ENCODE peak calls at places on chromosomes 2 and 18, in eight cellular contexts. V is PC-3; B is pancreas; L is heart left ventricle; A is CD8-positive, alpha-beta memory T cell; Z is CD8-positive, alpha-beta T cell; T is left ventricle myocardium inferior; F is A549. J is an unnamed sample.

GRCh38 chr2:197207608-197208007 is 103.0 kb downstream of the ANKRD44 start:
- DNase-seq in A (no peak), Z (no peak), T (no peak), L (no peak), V (no peak), F (no peak), B (no peak), J (no peak)

GRCh38 chr2:124692707-124693106 is 667.6 kb downstream of the CNTNAP5 start:
- DNase-seq in T (peak), Z (no peak), B (no peak), F (no peak), V (no peak), L (no peak), A (no peak), J (no peak)

GRCh38 chr2:181839811-181840210 is 51.7 kb upstream of the ITPRID2 start:
- DNase-seq in L (no peak), T (no peak), Z (no peak), V (no peak), B (peak), F (no peak), A (no peak), J (no peak)

GRCh38 chr18:10488022-10488421 is 33.6 kb downstream of the APCDD1 start:
- DNase-seq in T (no peak), Z (no peak), V (no peak), A (no peak), F (no peak), L (no peak), B (no peak), J (no peak)

GRCh38 chr2:38603402-38604265 is 906 bp upstream of the HNRNPLL start:
- DNase-seq in T (peak), A (peak), Z (peak), L (peak), F (peak), B (peak), V (peak), J (peak)

GRCh38 chr2:217273158-217273557 is 413.3 kb upstream of the TNP1 start:
- DNase-seq in B (no peak), Z (no peak), L (no peak), A (no peak), T (no peak), V (no peak), F (no peak), J (no peak)

GRCh38 chr2:183001948-183002347 is 36.3 kb downstream of the NCKAP1 start:
- DNase-seq in L (no peak), V (no peak), Z (no peak), F (no peak), A (no peak), B (no peak), T (no peak), J (no peak)

GRCh38 chr2:72932045-72932444 is 14.7 kb downstream of the EMX1 start:
- DNase-seq in L (no peak), Z (no peak), V (peak), F (no peak), T (no peak), A (no peak), B (no peak), J (no peak)

GRCh38 chr2:124025896-124026295 is 809 bp downstream of the CNTNAP5 start:
- DNase-seq in L (no peak), B (no peak), F (no peak), T (no peak), V (no peak), Z (no peak), A (no peak), J (no peak)

GRCh38 chr2:190407662-190408537 is at the start of gene MFSD6:
- DNase-seq in A (peak), T (peak), V (peak), F (peak), B (peak), Z (peak), L (peak), J (peak)

DNA sequence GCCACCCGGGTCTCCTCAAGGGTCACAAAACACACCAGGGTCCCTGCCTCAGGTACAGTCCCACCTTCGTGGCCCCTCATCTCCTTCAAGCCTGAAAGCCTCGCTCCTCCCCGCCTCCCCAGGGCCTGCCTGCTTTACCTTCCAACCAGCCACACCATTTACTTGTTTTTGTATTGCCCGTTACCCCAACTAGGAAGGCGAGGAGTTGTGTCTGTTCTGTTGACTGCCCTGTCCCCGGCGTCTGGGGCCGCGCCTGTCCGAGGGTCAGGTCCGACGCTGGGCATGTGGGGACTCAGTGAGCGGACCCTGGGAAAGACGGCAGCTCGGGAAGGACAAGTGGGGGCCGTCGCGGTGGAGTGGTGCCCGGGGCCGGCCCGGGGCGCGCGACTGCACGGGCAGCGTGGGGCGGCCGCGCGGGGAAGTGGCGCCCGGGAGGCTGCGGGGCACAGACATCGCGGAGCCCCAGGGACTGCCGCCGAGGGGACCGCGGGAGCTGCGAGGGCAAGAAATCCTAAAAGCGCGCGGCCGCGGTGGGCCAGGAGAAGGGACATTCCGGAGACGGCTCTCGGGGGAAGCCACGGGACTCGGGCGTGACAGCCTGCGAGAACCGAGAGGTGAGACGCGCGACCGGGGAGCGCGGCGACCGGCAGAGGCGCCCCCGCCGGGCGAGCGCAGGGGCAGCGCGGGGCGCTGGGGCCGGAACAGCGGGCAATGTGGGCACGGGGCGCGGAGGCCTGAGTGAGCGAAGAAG is 797 bp upstream of the GRHL1 start:
- DNase-seq in F (no peak), A (peak), Z (peak), V (peak), B (no peak), L (peak), T (peak), J (no peak)
- H3K27ac ChIP-seq in F (peak), A (peak), Z (no peak), V (no peak), B (peak), L (peak), T (peak), J (peak)

DNA sequence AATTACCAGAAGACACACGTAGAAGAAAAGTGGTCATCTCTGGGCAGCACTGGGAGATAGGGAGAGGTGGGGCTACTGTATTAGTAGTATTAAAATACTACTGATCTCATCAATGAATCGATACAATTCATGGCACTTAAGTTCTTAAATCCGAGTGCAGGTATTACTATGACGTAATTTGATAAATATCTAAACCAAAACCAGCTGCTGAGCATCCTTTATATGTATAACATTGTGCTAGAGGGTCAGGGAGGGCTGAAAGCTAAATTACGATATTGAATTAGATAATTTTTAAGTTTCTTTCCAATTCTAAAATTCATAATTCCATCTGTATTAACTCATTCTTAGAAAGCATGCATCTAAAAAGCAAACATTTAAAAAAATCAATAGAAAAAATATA is 25.3 kb downstream of the DARS1 start:
- DNase-seq in A (no peak), V (no peak), B (no peak), T (no peak), Z (no peak), L (no peak), F (no peak), J (no peak)
- H3K27ac ChIP-seq in A (no peak), V (no peak), B (no peak), T (peak), Z (no peak), L (peak), F (no peak), J (no peak)

DNA sequence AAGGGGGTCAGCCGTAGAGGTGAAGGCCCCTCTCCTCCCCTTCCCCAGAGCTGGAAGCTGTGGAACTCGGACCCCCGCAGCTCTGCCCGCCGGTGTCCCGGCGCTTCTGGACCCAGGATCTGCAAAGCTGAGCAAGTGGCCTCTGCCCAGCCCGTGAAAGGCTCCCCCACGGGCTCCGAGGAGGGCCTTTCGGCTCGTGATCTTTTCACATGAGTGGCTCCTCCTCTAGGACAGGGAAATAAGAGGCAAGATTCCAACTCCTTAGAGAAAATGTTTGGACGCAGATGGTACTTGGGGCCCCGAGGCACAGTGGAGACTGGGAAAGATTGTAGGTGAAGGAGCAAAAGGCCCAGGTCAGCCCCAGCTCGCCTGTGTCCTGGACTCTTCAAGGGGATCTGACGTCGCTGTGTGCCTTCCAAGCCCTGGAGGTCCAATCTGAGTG is 48.2 kb upstream of the SP3 start:
- DNase-seq in B (no peak), Z (no peak), V (no peak), F (no peak), L (peak), A (no peak), T (peak), J (peak)
- H3K27ac ChIP-seq in B (peak), Z (no peak), V (no peak), F (no peak), L (peak), A (no peak), T (peak), J (peak)

DNA sequence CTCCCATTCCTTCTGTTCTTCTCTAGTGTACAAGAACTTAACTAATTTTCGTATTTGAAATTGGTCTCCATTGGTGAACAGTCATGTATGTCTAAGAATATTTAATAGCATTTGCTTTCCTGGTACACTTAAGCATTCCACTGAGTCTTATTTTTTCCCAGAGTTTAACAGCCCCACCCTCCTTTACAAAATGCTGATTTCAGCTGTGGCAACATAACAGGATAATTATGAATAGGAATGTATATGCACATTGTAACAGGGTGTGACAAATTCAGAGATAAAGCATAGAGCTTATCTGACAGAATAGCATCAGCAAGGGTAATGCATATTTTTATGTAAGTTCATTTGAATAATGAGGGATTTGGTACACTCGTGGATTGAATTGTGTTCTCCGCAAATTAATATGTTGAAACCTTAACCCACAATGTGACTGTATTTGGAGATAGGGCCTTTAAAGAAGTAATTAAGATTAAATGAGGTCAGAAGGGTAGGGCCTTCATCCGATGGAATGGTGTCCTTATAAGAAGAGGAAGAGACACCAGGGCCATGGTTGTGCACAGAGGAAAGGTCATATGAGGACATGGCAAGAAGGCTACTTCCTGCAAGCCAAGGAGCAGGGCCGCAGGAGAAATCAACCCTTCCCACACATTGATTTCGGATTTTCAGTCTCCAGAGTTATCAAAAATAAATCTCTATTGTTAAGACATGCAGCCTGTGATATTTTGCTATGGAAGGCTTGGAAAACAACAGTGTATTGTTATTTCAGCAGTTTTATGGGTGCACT is 439.7 kb upstream of the CDH20 start:
- DNase-seq in B (no peak), Z (no peak), L (no peak), T (no peak), A (no peak), F (no peak), V (no peak), J (no peak)
- H3K27ac ChIP-seq in B (no peak), Z (no peak), L (no peak), T (no peak), A (no peak), F (no peak), V (peak), J (no peak)

GRCh38 chr2:85549095-85549494 is 10.1 kb downstream of the MAT2A start:
- DNase-seq in B (no peak), Z (no peak), V (no peak), T (no peak), F (no peak), L (no peak), A (no peak), J (no peak)
- H3K27ac ChIP-seq in B (no peak), Z (no peak), V (no peak), T (no peak), F (no peak), L (no peak), A (no peak), J (no peak)

DNA sequence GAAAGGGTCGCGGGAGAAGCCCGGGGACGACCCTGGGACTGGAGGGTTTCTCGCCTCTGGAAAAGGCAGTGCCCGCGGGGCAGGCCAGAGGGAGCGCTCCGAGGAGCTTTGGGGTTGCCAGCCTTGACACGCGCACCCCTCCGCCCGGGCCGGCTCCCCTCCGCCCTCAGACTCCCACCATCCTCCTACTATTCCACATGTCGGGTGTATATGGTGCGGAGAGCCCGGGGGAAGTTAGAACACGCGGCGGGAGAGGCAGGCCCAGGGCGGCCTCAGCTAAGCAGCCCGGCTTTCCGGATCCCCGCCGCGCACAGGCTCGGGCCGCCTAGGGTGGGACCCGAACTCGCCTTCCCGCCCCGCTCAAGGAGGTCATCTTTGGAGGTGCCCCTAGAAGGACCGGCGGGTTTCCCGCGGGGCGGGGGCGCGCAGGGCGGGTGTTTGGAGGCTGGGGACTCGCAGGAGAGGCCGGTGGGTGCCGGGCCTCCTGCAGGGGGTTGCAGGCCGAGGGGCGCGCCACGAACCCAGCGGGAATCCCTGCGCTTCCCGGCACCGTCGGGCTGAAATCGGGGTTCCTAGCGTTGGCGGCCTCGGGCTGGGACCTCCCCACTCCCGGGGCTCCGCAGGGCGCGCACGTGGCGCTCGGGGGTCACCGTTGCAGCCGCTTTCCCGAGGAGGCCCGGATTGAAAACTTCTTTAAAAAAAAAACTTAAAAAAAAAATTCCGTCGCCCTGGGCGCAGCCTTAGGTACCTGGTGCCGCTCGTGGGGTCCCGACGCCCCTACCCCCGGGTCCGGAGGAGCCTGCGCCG is 3.7 kb downstream of the NFATC1 start:
- DNase-seq in T (peak), L (no peak), F (no peak), V (no peak), B (no peak), Z (no peak), A (peak), J (no peak)
- H3K27ac ChIP-seq in T (peak), L (peak), F (peak), V (no peak), B (no peak), Z (peak), A (no peak), J (no peak)

J was measured in substantia nigra.